ENCODE peak calls at places on chromosomes 6 and 20, in six cellular contexts. Q, C, F, W, Z and N are unnamed samples. For H3K27me3, the result is how much of the 10 kb centered on the place peaks cover.

GRCh38 chr6:36355819-36356218 is 19.1 kb upstream of the BNIP5 start:
- DNase-seq in Q (no peak), C (no peak), F (no peak), W (no peak), Z (no peak), N (peak)

GRCh38 chr6:114735118-114735730 is 392.4 kb upstream of the HS3ST5 start:
- DNase-seq in Q (no peak), C (no peak), F (no peak), W (no peak), Z (no peak), N (no peak)

GRCh38 chr6:31270788-31271640 is 878 bp downstream of the HLA-C start:
- DNase-seq in Q (peak), C (peak), F (peak), W (peak), Z (peak), N (peak)

GRCh38 chr20:4063631-4064030 is 48.3 kb upstream of the RNF24 start:
- DNase-seq in Q (no peak), C (no peak), F (no peak), W (no peak), Z (no peak), N (no peak)

GRCh38 chr20:40956926-40957760 is 71.5 kb upstream of the TOP1 start:
- DNase-seq in Q (no peak), C (peak), F (no peak), W (no peak), Z (no peak), N (no peak)

GRCh38 chr6:52511572-52512151 is 65.2 kb downstream of the TRAM2 start:
- DNase-seq in Q (no peak), C (no peak), F (no peak), W (no peak), Z (no peak), N (peak)

GRCh38 chr6:165245287-165245686 is 64.1 kb downstream of the C6orf118 start:
- DNase-seq in Q (no peak), C (no peak), F (no peak), W (no peak), Z (no peak), N (no peak)

GRCh38 chr6:88220493-88220892 is 54.3 kb upstream of the CNR1 start:
- DNase-seq in Q (no peak), C (no peak), F (no peak), W (no peak), Z (no peak), N (peak)

GRCh38 chr6:41492261-41492891 is 53.8 kb upstream of the FOXP4 start:
- DNase-seq in Q (no peak), C (no peak), F (no peak), W (no peak), Z (no peak), N (no peak)

GRCh38 chr6:90583179-90583578 is 3.7 kb downstream of the MAP3K7 start:
- DNase-seq in Q (no peak), C (no peak), F (no peak), W (no peak), Z (no peak), N (no peak)

GRCh38 chr6:10659697-10660348 is 34.6 kb downstream of the C6orf52 start:
- DNase-seq in Q (no peak), C (no peak), F (no peak), W (no peak), Z (no peak), N (no peak)

GRCh38 chr6:7264041-7264440 is 49.0 kb downstream of the SSR1 start:
- DNase-seq in Q (no peak), C (no peak), F (no peak), W (no peak), Z (peak), N (no peak)

GRCh38 chr6:17103715-17104114 is 1.9 kb downstream of the STMND1 start:
- DNase-seq in Q (no peak), C (no peak), F (no peak), W (no peak), Z (no peak), N (no peak)

GRCh38 chr6:167745660-167746376 is 80.9 kb upstream of the AFDN start:
- DNase-seq in Q (peak), C (no peak), F (no peak), W (no peak), Z (peak), N (no peak)

GRCh38 chr6:160115421-160115820 is 6.2 kb upstream of the SLC22A1 start:
- DNase-seq in Q (no peak), C (no peak), F (no peak), W (no peak), Z (no peak), N (no peak)

GRCh38 chr6:130425532-130425931 is 59.7 kb downstream of the TMEM200A start:
- DNase-seq in Q (no peak), C (no peak), F (no peak), W (no peak), Z (no peak), N (no peak)

GRCh38 chr20:62647521-62648317 is 5.4 kb downstream of the SLCO4A1 start:
- DNase-seq in Q (peak), C (no peak), F (no peak), W (peak), Z (no peak), N (no peak)
- H3K27me3 ChIP-seq in Q (under half), C (under half), F (under half), W (under half), Z (under half), N (under half)

DNA sequence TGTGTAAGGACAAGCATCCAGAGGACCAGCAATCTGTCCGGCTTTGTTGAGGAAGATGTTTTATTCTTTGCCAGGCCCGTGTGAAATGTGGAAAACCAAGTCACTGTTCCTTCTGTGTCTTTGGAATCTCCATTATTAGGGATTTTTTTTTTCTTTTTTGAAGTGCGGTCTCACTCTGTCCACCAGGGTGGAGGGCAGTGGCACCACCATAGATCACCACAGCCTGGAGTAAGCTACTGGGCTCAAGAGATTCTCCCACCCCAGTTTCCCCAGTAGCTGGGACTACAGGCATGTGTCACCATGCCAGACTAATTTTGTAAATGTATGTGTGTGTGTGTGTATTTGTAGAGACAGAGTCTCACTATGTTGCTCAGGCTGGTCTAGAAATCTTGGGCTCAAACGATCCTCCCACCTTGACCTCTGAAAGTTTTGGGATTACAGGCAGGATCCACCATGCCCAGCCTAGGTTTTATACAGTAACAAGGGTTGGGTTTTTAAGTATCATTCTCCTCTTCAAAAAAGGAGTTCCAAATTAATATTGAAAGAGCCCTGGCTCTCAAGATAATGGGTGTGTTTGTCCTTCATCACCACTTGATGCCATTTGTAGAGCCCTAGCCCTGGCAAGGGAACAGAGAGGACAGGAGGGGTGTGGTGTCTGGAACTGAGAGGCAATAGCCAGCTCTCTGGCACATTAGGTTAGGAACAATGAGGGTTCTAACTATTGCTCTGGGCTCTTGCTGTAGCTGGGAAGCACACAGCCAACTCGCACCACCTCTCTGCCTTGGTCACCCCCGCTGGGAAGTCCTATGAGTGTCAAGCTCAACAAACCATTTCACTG is 3.1 kb downstream of the LAMP5 start:
- DNase-seq in Q (no peak), C (no peak), F (no peak), W (no peak), Z (no peak), N (no peak)
- H3K27me3 ChIP-seq in Q (under half), C (under half), F (under half), W (under half), Z (under half), N (under half)

GRCh38 chr20:46269372-46269771 is 38.9 kb downstream of the CDH22 start:
- DNase-seq in Q (no peak), C (no peak), F (no peak), W (no peak), Z (no peak), N (no peak)
- H3K27me3 ChIP-seq in Q (under half), C (under half), F (under half), W (under half), Z (under half), N (under half)

DNA sequence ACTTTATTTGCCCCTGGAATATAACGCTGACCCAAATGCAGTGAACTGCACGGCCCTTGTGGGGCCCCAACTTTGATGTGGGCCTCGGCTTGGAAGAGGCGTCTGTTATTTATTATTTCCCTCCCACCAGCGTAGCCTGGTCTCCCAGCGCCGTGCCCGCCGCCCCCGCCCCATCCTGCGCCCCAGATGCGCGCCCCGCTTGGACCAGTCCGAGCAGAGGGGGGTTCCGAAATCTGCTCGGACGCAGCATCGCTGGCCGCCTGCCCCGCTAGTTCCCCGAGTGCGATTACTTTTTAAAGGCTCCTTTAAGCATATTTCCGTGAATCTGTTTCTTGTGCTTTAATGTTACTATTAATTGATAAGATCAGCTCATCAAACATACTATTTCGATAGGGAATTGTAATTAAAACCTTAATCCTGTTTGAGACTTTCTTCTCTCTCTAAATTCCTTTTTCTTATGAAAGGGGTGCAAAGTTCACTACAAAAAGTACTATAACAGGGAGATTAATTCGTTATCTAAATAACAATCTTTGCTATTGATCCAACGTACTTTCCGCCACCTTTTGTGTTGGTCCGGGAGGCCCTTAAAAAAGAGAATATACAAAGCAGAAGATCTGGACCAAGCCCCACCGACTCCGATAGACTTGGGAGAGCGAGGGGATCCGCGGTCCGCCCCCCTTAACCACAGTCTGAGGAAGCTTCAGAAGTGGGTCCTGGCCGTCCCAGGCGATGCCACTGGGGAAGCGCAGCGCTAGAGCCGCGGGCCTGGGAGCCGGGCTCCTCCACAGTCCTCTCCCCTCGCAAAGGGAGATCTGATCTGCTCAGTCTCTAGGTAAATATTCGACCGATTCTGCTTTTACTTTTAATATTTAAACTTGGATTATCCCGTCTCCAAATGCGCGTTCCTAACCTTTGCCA is 10.1 kb downstream of the POU3F2 start:
- DNase-seq in Q (no peak), C (no peak), F (no peak), W (no peak), Z (no peak), N (no peak)
- H3K27me3 ChIP-seq in Q (under half), C (half or more), F (half or more), W (half or more), Z (under half), N (half or more)

DNA sequence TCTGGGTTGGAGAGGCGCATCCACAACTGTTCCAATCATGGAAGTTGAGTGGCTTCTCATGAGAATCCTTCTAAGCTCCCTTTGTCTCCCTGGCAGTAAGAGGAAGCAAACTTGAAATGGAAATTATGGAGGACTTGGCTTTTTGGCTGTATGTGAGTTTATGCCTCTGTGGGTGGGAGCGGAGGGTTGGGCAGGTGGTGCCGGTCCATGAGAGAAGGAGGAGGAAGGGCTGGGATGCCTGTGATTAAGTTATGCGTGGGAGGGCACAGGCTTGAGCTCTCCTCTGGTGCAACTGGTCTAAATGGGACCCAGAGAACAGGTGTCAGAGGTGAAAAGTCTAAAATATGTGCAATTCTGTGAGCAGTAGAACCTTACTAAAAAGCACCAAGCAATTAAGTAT is 2.2 kb downstream of the PHACTR3 start:
- DNase-seq in Q (no peak), C (no peak), F (no peak), W (no peak), Z (no peak), N (no peak)
- H3K27me3 ChIP-seq in Q (under half), C (under half), F (under half), W (under half), Z (under half), N (under half)

DNA sequence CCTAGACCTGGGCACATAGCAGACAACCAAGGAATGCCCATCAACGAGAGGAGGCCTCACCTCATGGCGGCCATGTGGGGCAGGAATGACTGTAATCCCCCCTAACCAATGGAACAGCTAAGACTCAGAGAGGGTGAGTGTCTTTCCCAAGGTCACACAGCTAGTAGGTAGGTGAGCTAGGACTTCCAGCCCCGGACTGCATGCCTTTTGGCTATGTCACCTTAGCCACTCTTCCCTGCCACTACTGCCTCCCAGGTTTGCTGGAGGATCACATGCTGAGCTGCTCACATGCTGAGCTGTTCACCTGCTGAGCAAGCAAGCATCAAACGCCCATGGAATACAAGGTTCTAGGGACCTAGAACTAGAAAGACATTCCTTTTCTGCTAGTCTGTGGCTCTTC is 188.5 kb upstream of the PMEPA1 start:
- DNase-seq in Q (no peak), C (no peak), F (no peak), W (no peak), Z (no peak), N (no peak)
- H3K27me3 ChIP-seq in Q (under half), C (under half), F (under half), W (under half), Z (under half), N (under half)

GRCh38 chr6:1618305-1619105 is 8.8 kb downstream of the FOXC1 start:
- DNase-seq in Q (no peak), C (no peak), F (no peak), W (no peak), Z (peak), N (no peak)
- H3K27me3 ChIP-seq in Q (under half), C (under half), F (under half), W (under half), Z (under half), N (under half)